ENCODE peak calls at places on chromosomes 1 and 21, in four cellular contexts. One of them, this sample, is unnamed.

GRCh38 chr1:160340146-160340545 is 2.9 kb downstream of the COPA start:
- DNase-seq in IMR-90: no peak
- DNase-seq in LoVo: no peak
- DNase-seq in NCI-H1417: no peak
- DNase-seq in this sample: no peak

GRCh38 chr1:180842052-180842451 is 70.6 kb upstream of the KIAA1614 start:
- DNase-seq in NCI-H1417: no peak
- DNase-seq in LoVo: no peak
- DNase-seq in IMR-90: peak
- DNase-seq in this sample: peak

GRCh38 chr21:30102881-30103280 is 63.7 kb downstream of the CLDN17 start:
- DNase-seq in IMR-90: no peak
- DNase-seq in NCI-H1417: no peak
- DNase-seq in LoVo: no peak
- DNase-seq in this sample: peak

GRCh38 chr1:226823643-226824042 is 46.8 kb upstream of the PSEN2 start:
- DNase-seq in IMR-90: no peak
- DNase-seq in NCI-H1417: no peak
- DNase-seq in LoVo: no peak
- DNase-seq in this sample: no peak

GRCh38 chr1:115980998-115981993 is 5.0 kb downstream of the SLC22A15 start:
- DNase-seq in IMR-90: peak
- DNase-seq in LoVo: peak
- DNase-seq in NCI-H1417: peak
- DNase-seq in this sample: peak

GRCh38 chr1:94873520-94874351 is 53.2 kb downstream of the CNN3 start:
- DNase-seq in NCI-H1417: peak
- DNase-seq in IMR-90: peak
- DNase-seq in LoVo: no peak
- DNase-seq in this sample: peak

GRCh38 chr1:52237430-52237829 is 95.5 kb downstream of the ZFYVE9 start:
- DNase-seq in IMR-90: peak
- DNase-seq in LoVo: no peak
- DNase-seq in NCI-H1417: no peak
- DNase-seq in this sample: no peak

GRCh38 chr1:51623450-51623849 is 6.6 kb downstream of the OSBPL9 start:
- DNase-seq in LoVo: no peak
- DNase-seq in NCI-H1417: no peak
- DNase-seq in IMR-90: no peak
- DNase-seq in this sample: no peak

GRCh38 chr1:204194080-204194479 is 2.2 kb downstream of the KISS1 start:
- DNase-seq in LoVo: no peak
- DNase-seq in NCI-H1417: no peak
- DNase-seq in IMR-90: no peak
- DNase-seq in this sample: no peak

GRCh38 chr21:14838400-14838799 is 226.4 kb downstream of the NRIP1 start:
- DNase-seq in LoVo: no peak
- DNase-seq in IMR-90: peak
- DNase-seq in NCI-H1417: no peak
- DNase-seq in this sample: no peak

GRCh38 chr1:6014130-6014999 is 22.1 kb upstream of the NPHP4 start:
- DNase-seq in LoVo: no peak
- DNase-seq in NCI-H1417: no peak
- DNase-seq in IMR-90: no peak
- DNase-seq in this sample: no peak

GRCh38 chr1:58983159-58983558 is 199.3 kb upstream of the JUN start:
- DNase-seq in LoVo: no peak
- DNase-seq in NCI-H1417: no peak
- DNase-seq in IMR-90: peak
- DNase-seq in this sample: peak

GRCh38 chr1:203507836-203508235 is 13.9 kb downstream of the OPTC start:
- DNase-seq in LoVo: no peak
- DNase-seq in IMR-90: no peak
- DNase-seq in NCI-H1417: no peak
- DNase-seq in this sample: no peak

GRCh38 chr1:75999034-75999433 is 66.8 kb upstream of the ASB17 start:
- DNase-seq in IMR-90: no peak
- DNase-seq in LoVo: no peak
- DNase-seq in NCI-H1417: no peak
- DNase-seq in this sample: no peak

GRCh38 chr21:45470087-45470515 is 65.1 kb downstream of the COL18A1 start:
- DNase-seq in NCI-H1417: no peak
- DNase-seq in LoVo: no peak
- DNase-seq in IMR-90: peak
- DNase-seq in this sample: no peak

GRCh38 chr1:71695084-71695483 is 587.3 kb downstream of the NEGR1 start:
- DNase-seq in NCI-H1417: no peak
- DNase-seq in IMR-90: no peak
- DNase-seq in LoVo: no peak
- DNase-seq in this sample: no peak

GRCh38 chr21:35528109-35529042 is 479.3 kb upstream of the RUNX1 start:
- DNase-seq in NCI-H1417: peak
- DNase-seq in LoVo: no peak
- DNase-seq in IMR-90: peak
- DNase-seq in this sample: no peak

GRCh38 chr21:22393324-22393723 is 1395.1 kb downstream of the NCAM2 start:
- DNase-seq in LoVo: no peak
- DNase-seq in IMR-90: no peak
- DNase-seq in NCI-H1417: no peak
- DNase-seq in this sample: no peak

GRCh38 chr1:207516729-207517128 is 20.8 kb downstream of the CR1 start:
- DNase-seq in NCI-H1417: no peak
- DNase-seq in LoVo: no peak
- DNase-seq in IMR-90: no peak
- DNase-seq in this sample: no peak

GRCh38 chr1:211382182-211382713 is 55.6 kb downstream of the TRAF5 start:
- DNase-seq in NCI-H1417: no peak
- DNase-seq in IMR-90: no peak
- DNase-seq in LoVo: no peak
- DNase-seq in this sample: no peak

GRCh38 chr1:92136316-92136715 is 56.2 kb downstream of the BTBD8 start:
- DNase-seq in LoVo: no peak
- DNase-seq in IMR-90: peak
- DNase-seq in NCI-H1417: no peak
- DNase-seq in this sample: no peak

GRCh38 chr1:247540536-247540935 is 4.3 kb upstream of the OR2C3 start:
- DNase-seq in IMR-90: no peak
- DNase-seq in LoVo: no peak
- DNase-seq in NCI-H1417: no peak
- DNase-seq in this sample: no peak

GRCh38 chr1:110594466-110595076 is 11.6 kb downstream of the KCNA2 start:
- DNase-seq in IMR-90: no peak
- DNase-seq in NCI-H1417: no peak
- DNase-seq in LoVo: no peak
- DNase-seq in this sample: peak

GRCh38 chr1:87953732-87954344 is 625.2 kb downstream of the LMO4 start:
- DNase-seq in NCI-H1417: peak
- DNase-seq in LoVo: peak
- DNase-seq in IMR-90: peak
- DNase-seq in this sample: peak

GRCh38 chr21:43825936-43826622 is 36.7 kb downstream of the RRP1 start:
- DNase-seq in LoVo: no peak
- DNase-seq in NCI-H1417: peak
- DNase-seq in IMR-90: no peak
- DNase-seq in this sample: peak

GRCh38 chr1:154418062-154418897 is 13.1 kb downstream of the IL6R start:
- DNase-seq in IMR-90: no peak
- DNase-seq in NCI-H1417: no peak
- DNase-seq in LoVo: peak
- DNase-seq in this sample: peak

GRCh38 chr1:172821609-172822274 is 162.8 kb downstream of the FASLG start:
- DNase-seq in LoVo: no peak
- DNase-seq in NCI-H1417: peak
- DNase-seq in IMR-90: peak
- DNase-seq in this sample: no peak

GRCh38 chr1:190328361-190328760 is 149.3 kb downstream of the BRINP3 start:
- DNase-seq in NCI-H1417: no peak
- DNase-seq in LoVo: no peak
- DNase-seq in IMR-90: peak
- DNase-seq in this sample: no peak

GRCh38 chr1:109726728-109727127 is 14.1 kb downstream of the GSTM3 start:
- DNase-seq in NCI-H1417: no peak
- DNase-seq in IMR-90: no peak
- DNase-seq in LoVo: no peak
- DNase-seq in this sample: no peak

GRCh38 chr1:239418683-239419082 is 32.3 kb downstream of the CHRM3 start:
- DNase-seq in LoVo: no peak
- DNase-seq in NCI-H1417: no peak
- DNase-seq in IMR-90: no peak
- DNase-seq in this sample: no peak

GRCh38 chr1:59029366-59029765 is 245.5 kb upstream of the JUN start:
- DNase-seq in NCI-H1417: no peak
- DNase-seq in LoVo: no peak
- DNase-seq in IMR-90: peak
- DNase-seq in this sample: no peak